ENCODE peak calls at places on chromosomes 7 and 10, in four cellular contexts. One of them, this sample, is unnamed.

GRCh38 chr7:117550625-117551024 is 70.8 kb downstream of the CFTR start:
- DNase-seq in K562: no peak
- DNase-seq in DND-41: no peak
- DNase-seq in hepatocyte: no peak
- DNase-seq in this sample: no peak

GRCh38 chr7:120691915-120692314 is 166.0 kb downstream of the TSPAN12 start:
- DNase-seq in K562: no peak
- DNase-seq in DND-41: no peak
- DNase-seq in hepatocyte: no peak
- DNase-seq in this sample: no peak

GRCh38 chr7:24323961-24324480 is 40.0 kb downstream of the NPY start:
- DNase-seq in K562: no peak
- DNase-seq in DND-41: no peak
- DNase-seq in hepatocyte: no peak
- DNase-seq in this sample: no peak

GRCh38 chr10:63421591-63421990 is 44.2 kb downstream of the JMJD1C start:
- DNase-seq in K562: no peak
- DNase-seq in DND-41: peak
- DNase-seq in hepatocyte: no peak
- DNase-seq in this sample: no peak

GRCh38 chr10:17229016-17229716 is 1.1 kb downstream of the VIM start:
- DNase-seq in K562: peak
- DNase-seq in DND-41: peak
- DNase-seq in hepatocyte: peak
- DNase-seq in this sample: peak

GRCh38 chr7:104906032-104906431 is 108.0 kb upstream of the KMT2E start:
- DNase-seq in K562: no peak
- DNase-seq in DND-41: no peak
- DNase-seq in hepatocyte: no peak
- DNase-seq in this sample: no peak

GRCh38 chr7:7274782-7275181 is 92.4 kb downstream of the C1GALT1 start:
- DNase-seq in K562: no peak
- DNase-seq in DND-41: no peak
- DNase-seq in hepatocyte: no peak
- DNase-seq in this sample: peak

GRCh38 chr7:17444673-17445072 is 146.2 kb downstream of the AHR start:
- DNase-seq in K562: peak
- DNase-seq in DND-41: no peak
- DNase-seq in hepatocyte: peak
- DNase-seq in this sample: no peak

GRCh38 chr7:79357101-79357500 is 96.4 kb downstream of the MAGI2 start:
- DNase-seq in K562: no peak
- DNase-seq in DND-41: no peak
- DNase-seq in hepatocyte: no peak
- DNase-seq in this sample: no peak

GRCh38 chr7:37234928-37235327 is 213.7 kb downstream of the ELMO1 start:
- DNase-seq in K562: peak
- DNase-seq in DND-41: no peak
- DNase-seq in hepatocyte: peak
- DNase-seq in this sample: peak

GRCh38 chr10:11106621-11107374 is 89.1 kb downstream of the CELF2 start:
- DNase-seq in K562: no peak
- DNase-seq in DND-41: no peak
- DNase-seq in hepatocyte: no peak
- DNase-seq in this sample: no peak

GRCh38 chr7:39650676-39651075 is 27.3 kb downstream of the RALA start:
- DNase-seq in K562: no peak
- DNase-seq in DND-41: no peak
- DNase-seq in hepatocyte: no peak
- DNase-seq in this sample: no peak

GRCh38 chr7:33744293-33744692 is 161.0 kb upstream of the BMPER start:
- DNase-seq in K562: peak
- DNase-seq in DND-41: peak
- DNase-seq in hepatocyte: peak
- DNase-seq in this sample: peak

GRCh38 chr7:104550362-104550761 is 222.0 kb downstream of the LHFPL3 start:
- DNase-seq in K562: no peak
- DNase-seq in DND-41: no peak
- DNase-seq in hepatocyte: no peak
- DNase-seq in this sample: no peak

DNA sequence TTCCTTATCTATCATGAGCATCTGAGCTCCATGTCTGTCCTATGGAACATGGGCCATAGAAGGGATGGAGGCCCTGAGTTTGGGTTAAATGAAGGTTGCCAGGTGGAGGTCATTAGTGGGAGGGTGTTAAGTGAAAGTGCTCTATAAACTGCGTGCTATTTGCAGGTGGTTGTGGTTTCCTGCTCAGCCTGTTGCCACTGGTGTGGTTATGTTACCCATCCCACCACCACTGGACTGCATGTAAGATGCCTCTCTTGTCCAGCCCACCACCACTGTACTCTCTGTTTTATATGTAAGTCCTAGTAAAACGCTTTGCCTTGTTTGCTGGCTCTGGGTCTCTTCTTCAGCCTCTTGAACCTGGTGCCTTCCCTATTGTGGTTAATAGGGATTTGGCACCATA is 711.2 kb downstream of the SORCS3 start:
- DNase-seq in K562: no peak
- DNase-seq in DND-41: no peak
- DNase-seq in hepatocyte: no peak
- DNase-seq in this sample: no peak
- H3K4me2 ChIP-seq in K562: no peak
- H3K4me2 ChIP-seq in DND-41: no peak
- H3K4me2 ChIP-seq in hepatocyte: no peak
- H3K4me2 ChIP-seq in this sample: no peak

GRCh38 chr7:83166781-83167180 is 4.1 kb upstream of the PCLO start:
- DNase-seq in K562: no peak
- DNase-seq in DND-41: no peak
- DNase-seq in hepatocyte: no peak
- DNase-seq in this sample: no peak

GRCh38 chr7:83159731-83160130 is 3.0 kb downstream of the PCLO start:
- DNase-seq in K562: no peak
- DNase-seq in DND-41: no peak
- DNase-seq in hepatocyte: no peak
- DNase-seq in this sample: no peak

GRCh38 chr7:83161186-83161585 is 1.5 kb downstream of the PCLO start:
- DNase-seq in K562: no peak
- DNase-seq in DND-41: no peak
- DNase-seq in hepatocyte: peak
- DNase-seq in this sample: peak

GRCh38 chr7:83162402-83163256 is at the start of gene PCLO:
- DNase-seq in K562: peak
- DNase-seq in DND-41: no peak
- DNase-seq in hepatocyte: peak
- DNase-seq in this sample: peak

GRCh38 chr7:83161851-83162401 is 758 bp downstream of the PCLO start:
- DNase-seq in K562: no peak
- DNase-seq in DND-41: no peak
- DNase-seq in hepatocyte: peak
- DNase-seq in this sample: peak
- TF ChIP-seq EZH2 in K562: no peak
- TF ChIP-seq EZH2 in DND-41: no peak
- TF ChIP-seq EZH2 in hepatocyte: no peak
- TF ChIP-seq EZH2 in this sample: no peak

DNA sequence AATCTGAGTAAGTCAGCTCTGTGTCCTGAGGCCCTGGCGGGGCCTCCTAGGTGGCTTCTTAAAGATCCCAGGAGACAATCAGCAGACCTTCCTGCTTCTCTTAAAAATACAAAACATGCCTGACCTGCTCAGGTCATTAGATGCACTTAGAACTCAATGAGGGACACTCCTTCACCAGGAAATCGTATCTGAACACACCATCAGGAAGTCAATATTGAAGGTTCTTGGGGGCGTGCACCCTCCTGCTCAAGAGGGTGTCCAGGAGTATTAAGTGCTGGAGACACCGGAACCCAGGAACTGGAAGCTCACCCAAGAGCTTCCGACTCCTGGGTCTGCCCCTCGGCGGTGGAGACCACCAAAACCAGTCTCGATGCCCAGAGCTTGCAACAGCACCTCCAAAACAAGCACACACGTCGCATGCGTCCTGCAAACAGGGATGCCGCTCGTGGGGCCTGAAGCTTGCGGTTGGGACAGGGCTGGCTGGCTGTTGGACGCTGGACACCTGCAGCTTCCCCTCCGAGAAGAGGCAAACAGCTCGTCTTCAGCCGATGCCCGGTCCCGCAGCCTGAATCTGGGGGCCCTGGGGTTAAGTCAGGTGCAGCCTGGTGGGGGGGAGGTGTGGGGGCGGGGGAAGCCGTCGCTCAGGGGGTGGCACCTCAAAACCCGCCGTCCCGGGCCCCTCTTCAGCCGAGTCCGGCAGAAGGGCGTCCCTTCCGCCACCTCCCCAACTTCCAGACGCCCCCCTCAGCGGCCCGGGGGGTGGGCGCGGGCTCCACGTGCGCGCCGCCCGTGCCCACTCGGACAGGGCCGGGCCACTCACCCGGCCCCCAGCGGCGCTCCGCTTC is 722 bp downstream of the RAPGEF5 start:
- DNase-seq in K562: no peak
- DNase-seq in DND-41: peak
- DNase-seq in hepatocyte: peak
- DNase-seq in this sample: peak
- H3K4me2 ChIP-seq in K562: no peak
- H3K4me2 ChIP-seq in DND-41: peak
- H3K4me2 ChIP-seq in hepatocyte: peak
- H3K4me2 ChIP-seq in this sample: peak

DNA sequence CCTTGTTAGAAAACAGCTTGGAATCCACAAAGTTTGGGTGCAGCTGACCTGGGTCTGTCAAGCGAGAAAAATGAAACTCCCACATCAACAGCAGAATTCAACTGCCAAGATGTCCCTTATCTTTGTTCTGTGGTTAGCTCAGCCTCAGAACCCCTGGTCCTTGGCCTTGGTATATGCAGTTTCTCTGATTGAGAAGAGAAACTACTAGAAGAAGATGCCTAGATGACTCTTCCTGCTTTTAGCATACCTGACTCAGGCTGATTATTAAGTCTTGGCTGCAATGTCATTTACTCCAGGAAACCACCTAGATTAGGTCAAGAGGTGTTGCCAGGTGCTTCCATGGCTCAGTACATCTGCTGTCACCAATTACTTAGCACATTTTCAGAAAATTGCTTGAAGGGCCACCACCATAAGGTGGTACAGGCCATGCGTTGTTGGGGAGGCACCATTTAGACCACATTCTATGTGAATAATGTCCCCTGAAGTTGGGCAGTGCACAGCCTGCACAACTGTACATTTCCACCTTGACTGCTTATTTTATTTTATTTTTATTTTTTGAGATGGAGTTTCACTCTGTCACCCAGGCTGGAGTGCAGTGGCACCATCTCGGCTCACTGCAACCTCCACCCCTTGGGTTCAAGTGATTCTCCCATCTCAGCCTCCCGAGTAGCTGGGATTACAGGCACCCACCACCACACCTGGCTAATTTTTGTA is 59.4 kb upstream of the ZNF438 start:
- DNase-seq in K562: peak
- DNase-seq in DND-41: peak
- DNase-seq in hepatocyte: no peak
- DNase-seq in this sample: no peak
- TF ChIP-seq EZH2 in K562: no peak
- TF ChIP-seq EZH2 in DND-41: no peak
- TF ChIP-seq EZH2 in hepatocyte: no peak
- TF ChIP-seq EZH2 in this sample: no peak

GRCh38 chr7:119438315-119438714 is 834.7 kb upstream of the KCND2 start:
- DNase-seq in K562: no peak
- DNase-seq in DND-41: no peak
- DNase-seq in hepatocyte: no peak
- DNase-seq in this sample: no peak

GRCh38 chr7:119436882-119437281 is 836.1 kb upstream of the KCND2 start:
- DNase-seq in K562: no peak
- DNase-seq in DND-41: no peak
- DNase-seq in hepatocyte: no peak
- DNase-seq in this sample: no peak

DNA sequence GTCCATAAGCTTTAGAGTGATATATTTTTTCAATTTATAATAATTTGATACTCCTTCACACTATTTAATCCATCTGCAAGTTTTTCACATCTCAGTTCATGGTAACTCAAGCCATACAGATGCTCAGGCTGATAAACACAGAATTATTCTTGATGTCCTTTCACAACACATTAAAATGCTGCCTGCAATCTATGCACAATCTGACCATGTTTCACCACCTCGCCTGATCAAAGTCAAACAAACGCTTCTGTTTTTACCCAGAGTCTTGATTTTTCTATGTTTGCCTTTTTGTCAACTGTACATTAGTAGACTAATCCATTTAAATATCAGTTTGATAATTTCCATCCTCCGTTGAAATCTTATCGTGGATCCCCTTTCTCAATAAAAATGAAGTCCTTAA is 833.8 kb upstream of the KCND2 start:
- DNase-seq in K562: no peak
- DNase-seq in DND-41: no peak
- DNase-seq in hepatocyte: no peak
- DNase-seq in this sample: no peak
- H3K4me2 ChIP-seq in K562: no peak
- H3K4me2 ChIP-seq in DND-41: no peak
- H3K4me2 ChIP-seq in hepatocyte: no peak
- H3K4me2 ChIP-seq in this sample: no peak

GRCh38 chr10:69578508-69578991 is 5.3 kb upstream of the NEUROG3 start:
- DNase-seq in K562: no peak
- DNase-seq in DND-41: no peak
- DNase-seq in hepatocyte: no peak
- DNase-seq in this sample: peak

GRCh38 chr10:69577268-69578232 is 4.3 kb upstream of the NEUROG3 start:
- DNase-seq in K562: no peak
- DNase-seq in DND-41: no peak
- DNase-seq in hepatocyte: no peak
- DNase-seq in this sample: peak

GRCh38 chr10:69574571-69574978 is 1.4 kb upstream of the NEUROG3 start:
- DNase-seq in K562: peak
- DNase-seq in DND-41: no peak
- DNase-seq in hepatocyte: no peak
- DNase-seq in this sample: peak

GRCh38 chr10:69575164-69575722 is 2.0 kb upstream of the NEUROG3 start:
- DNase-seq in K562: no peak
- DNase-seq in DND-41: no peak
- DNase-seq in hepatocyte: no peak
- DNase-seq in this sample: no peak

DNA sequence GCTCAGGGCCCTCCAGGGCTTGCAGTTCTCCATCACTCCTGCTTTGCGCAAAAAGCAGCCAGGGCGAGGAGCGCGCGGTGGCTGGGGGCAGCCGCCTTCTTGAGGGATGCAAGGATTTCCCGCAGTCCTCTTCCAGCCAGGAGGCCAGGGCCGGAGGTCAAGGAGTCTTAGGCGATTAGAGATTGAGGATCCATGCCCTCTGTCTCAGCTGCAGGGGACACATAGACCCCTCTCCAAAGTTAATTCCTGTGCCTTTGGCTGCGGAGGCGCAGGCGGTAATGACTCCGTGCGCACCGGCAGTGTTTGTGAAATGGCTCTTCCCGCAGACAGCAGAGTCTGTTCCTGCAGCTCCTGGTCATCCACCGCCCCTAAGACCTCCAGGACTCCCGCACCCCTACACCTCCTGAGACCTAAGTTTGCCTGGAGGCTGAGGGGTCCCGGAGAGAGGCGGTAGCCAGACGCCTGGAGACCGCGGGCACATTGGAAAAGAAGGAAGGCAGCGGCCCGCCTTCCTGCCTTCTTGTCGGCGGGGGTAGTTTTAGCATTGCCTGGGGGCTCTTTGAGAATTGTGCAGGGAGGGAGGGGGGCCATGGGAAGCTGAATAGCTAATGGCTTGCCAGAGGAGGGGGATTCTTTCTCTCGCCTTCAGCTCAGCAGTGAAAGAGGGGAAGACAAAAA is 3.3 kb upstream of the NEUROG3 start:
- DNase-seq in K562: no peak
- DNase-seq in DND-41: no peak
- DNase-seq in hepatocyte: no peak
- DNase-seq in this sample: peak
- TF ChIP-seq EZH2 in K562: no peak
- TF ChIP-seq EZH2 in DND-41: no peak
- TF ChIP-seq EZH2 in hepatocyte: no peak
- TF ChIP-seq EZH2 in this sample: peak

This sample was measured in neural progenitor cell.